ENCODE peak calls at places on chromosomes 7 and 10, in eight cellular contexts. T is LHCN-M2, D is NCI-H2081 treated with DMSO at 0.1 percent for 48 hours, U is left ventricle myocardium inferior, P is suprapubic skin, Y is cardiac muscle cell, B is activated T-helper 1 cell treated with Interleukin-2 at 50 U/mL for 16 hours, X is lower leg skin. K is an unnamed sample.

GRCh38 chr10:118383063-118383689 is 41.1 kb upstream of the FAM204A start:
- DNase-seq in P (no peak), Y (no peak), U (no peak), D (no peak), B (no peak), X (no peak), T (no peak), K (no peak)

GRCh38 chr10:60353519-60354258 is 36.0 kb downstream of the ANK3 start:
- DNase-seq in Y (peak), T (peak), P (no peak), D (no peak), B (no peak), U (peak), X (no peak), K (no peak)

GRCh38 chr10:61901829-61902447 is 439 bp downstream of the ARID5B start:
- DNase-seq in B (no peak), X (peak), Y (peak), T (no peak), P (no peak), U (no peak), D (no peak), K (no peak)

GRCh38 chr10:101032637-101033201 is 1.7 kb downstream of the SFXN3 start:
- DNase-seq in T (peak), D (no peak), B (peak), Y (peak), U (peak), P (peak), X (peak), K (peak)

GRCh38 chr7:69775231-69775771 is 177.0 kb downstream of the AUTS2 start:
- DNase-seq in Y (peak), X (peak), B (no peak), P (peak), U (peak), T (no peak), D (no peak), K (no peak)

GRCh38 chr7:20241491-20242261 is 24.5 kb upstream of the MACC1 start:
- DNase-seq in P (no peak), T (peak), Y (peak), X (no peak), B (no peak), U (no peak), D (no peak), K (peak)

GRCh38 chr10:79385804-79386531 is 38.7 kb downstream of the PPIF start:
- DNase-seq in P (peak), Y (no peak), B (no peak), D (no peak), T (no peak), X (no peak), U (peak), K (no peak)

GRCh38 chr10:102714621-102715455 is at the start of gene SFXN2:
- DNase-seq in Y (no peak), U (no peak), P (peak), D (no peak), T (no peak), X (no peak), B (peak), K (no peak)

GRCh38 chr10:15344876-15345285 is 26.2 kb downstream of the FAM171A1 start:
- DNase-seq in Y (peak), T (no peak), U (no peak), D (peak), B (no peak), P (no peak), X (no peak), K (peak)

GRCh38 chr10:96229568-96230030 is 41.8 kb downstream of the BLNK start:
- DNase-seq in B (peak), X (peak), P (no peak), U (peak), Y (peak), T (peak), D (no peak), K (peak)

GRCh38 chr7:104362756-104363155 is 34.4 kb downstream of the LHFPL3 start:
- DNase-seq in Y (no peak), T (no peak), X (no peak), U (no peak), P (no peak), D (no peak), B (no peak), K (no peak)

GRCh38 chr7:155007947-155008346 is 5.0 kb upstream of the PAXIP1 start:
- DNase-seq in X (no peak), B (no peak), P (no peak), D (no peak), Y (peak), T (no peak), U (no peak), K (no peak)

GRCh38 chr10:48494611-48495010 is 110.3 kb downstream of the ARHGAP22 start:
- DNase-seq in D (no peak), Y (no peak), U (no peak), T (no peak), X (no peak), P (no peak), B (no peak), K (no peak)

GRCh38 chr10:129394739-129395298 is 72.2 kb upstream of the MGMT start:
- DNase-seq in T (no peak), U (no peak), X (no peak), Y (no peak), B (no peak), D (no peak), P (no peak), K (no peak)